ENCODE peak calls at places on chromosomes 3 and 15, in eight cellular contexts. L is germinal center; G is CD8-positive, alpha-beta T cell; M is AG04449; F is lower leg skin; Q is fibroblast of lung; I is mesothelial cell of epicardium; X is A549. A is an unnamed sample.
A peak's percentile ranks its signal among the peaks of the same experiment; 100 is the strongest.

GRCh38 chr15:76193934-76194333 is 117.3 kb downstream of the ETFA start:
- DNase-seq in G (no peak), L (no peak), I (no peak), F (no peak), Q (no peak), X (no peak), M (no peak), A (no peak)

GRCh38 chr3:123449092-123449985 is 449 bp upstream of the ADCY5 start:
- DNase-seq in I (no peak), X (peak; percentile 36), L (peak; percentile 38), G (no peak), M (no peak), F (no peak), Q (peak; percentile 22), A (peak; percentile 33)

GRCh38 chr3:13932578-13933295 is 52.9 kb upstream of the WNT7A start:
- DNase-seq in G (no peak), F (no peak), I (no peak), L (no peak), M (no peak), X (no peak), Q (no peak), A (no peak)

GRCh38 chr3:197775317-197775716 is 15.7 kb upstream of the LRCH3 start:
- DNase-seq in F (no peak), X (no peak), I (no peak), L (no peak), Q (no peak), G (no peak), M (no peak), A (no peak)

GRCh38 chr3:124032881-124033359 is 41.0 kb upstream of the ROPN1 start:
- DNase-seq in G (peak; percentile 61), X (peak; percentile 89), M (peak; percentile 17), L (peak; percentile 79), Q (peak; percentile 85), F (peak; percentile 62), I (peak; percentile 78), A (peak; percentile 88)

GRCh38 chr3:27715863-27716262 is 6.3 kb downstream of the EOMES start:
- DNase-seq in G (no peak), L (no peak), X (no peak), Q (no peak), F (no peak), I (no peak), M (no peak), A (no peak)

GRCh38 chr3:36874351-36874874 is 70.4 kb downstream of the TRANK1 start:
- DNase-seq in L (no peak), M (no peak), I (no peak), F (no peak), G (no peak), X (no peak), Q (no peak), A (no peak)

GRCh38 chr3:194840661-194841514 is 155.2 kb downstream of the FAM43A start:
- DNase-seq in G (no peak), F (no peak), I (no peak), M (no peak), Q (peak; percentile 72), L (no peak), X (peak; percentile 25), A (no peak)

GRCh38 chr15:33985751-33986150 is 17.5 kb downstream of the CHRM5 start:
- DNase-seq in Q (peak; percentile 50), L (no peak), M (no peak), F (no peak), G (no peak), I (no peak), X (no peak), A (no peak)

GRCh38 chr3:12943124-12944021 is 102.0 kb upstream of the RPL32 start:
- DNase-seq in Q (no peak), X (no peak), I (no peak), G (no peak), M (no peak), F (no peak), L (no peak), A (no peak)

GRCh38 chr3:134061401-134061800 is 31.7 kb upstream of the SLCO2A1 start:
- DNase-seq in Q (no peak), G (no peak), X (no peak), F (no peak), M (no peak), L (no peak), I (no peak), A (no peak)

GRCh38 chr15:101362986-101363566 is 68.0 kb upstream of the SNRPA1 start:
- DNase-seq in F (no peak), G (no peak), Q (no peak), I (no peak), L (no peak), M (no peak), X (no peak), A (no peak)

GRCh38 chr3:18111702-18112311 is 313.3 kb downstream of the SATB1 start:
- DNase-seq in X (no peak), Q (peak; percentile 30), L (no peak), G (no peak), I (no peak), M (no peak), F (no peak), A (no peak)

GRCh38 chr3:69781593-69781992 is 42.3 kb downstream of the MITF start:
- DNase-seq in I (no peak), G (no peak), M (no peak), F (no peak), Q (no peak), X (no peak), L (no peak), A (no peak)

GRCh38 chr3:188339410-188340295 is 185.7 kb downstream of the LPP start:
- DNase-seq in G (no peak), Q (no peak), L (no peak), F (no peak), M (no peak), I (no peak), X (no peak), A (no peak)

GRCh38 chr3:181880339-181880738 is 168.6 kb downstream of the SOX2 start:
- DNase-seq in M (no peak), X (no peak), I (no peak), Q (no peak), L (no peak), F (no peak), G (no peak), A (no peak)

GRCh38 chr15:57382222-57382621 is 5.9 kb downstream of the CGNL1 start:
- DNase-seq in L (no peak), I (no peak), M (no peak), G (no peak), Q (no peak), X (no peak), F (no peak), A (no peak)

GRCh38 chr3:65945480-65945879 is 93.2 kb downstream of the MAGI1 start:
- DNase-seq in F (no peak), Q (peak; percentile 74), G (no peak), X (no peak), M (no peak), I (no peak), L (no peak), A (no peak)

GRCh38 chr3:134369231-134369741 is 5.0 kb downstream of the AMOTL2 start:
- DNase-seq in M (no peak), I (no peak), L (no peak), Q (peak; percentile 90), X (no peak), F (no peak), G (no peak), A (no peak)

GRCh38 chr3:161251716-161252115 is 30.6 kb downstream of the NMD3 start:
- DNase-seq in Q (no peak), X (no peak), G (no peak), L (no peak), F (no peak), M (no peak), I (no peak), A (no peak)

GRCh38 chr3:38648659-38649499 is 608 bp downstream of the SCN5A start:
- DNase-seq in X (no peak), M (no peak), I (no peak), L (no peak), F (no peak), Q (no peak), G (no peak), A (no peak)

GRCh38 chr3:86547697-86548096 is 443.3 kb downstream of the VGLL3 start:
- DNase-seq in Q (no peak), M (no peak), G (no peak), L (no peak), F (no peak), X (no peak), I (no peak), A (no peak)

GRCh38 chr3:152253514-152253913 is 15.2 kb upstream of the MBNL1 start:
- DNase-seq in G (no peak), L (no peak), Q (no peak), I (no peak), F (no peak), X (no peak), M (no peak), A (no peak)

GRCh38 chr3:27596334-27596841 is 112.2 kb upstream of the SLC4A7 start:
- DNase-seq in Q (peak; percentile 85), M (no peak), L (no peak), I (no peak), X (no peak), F (no peak), G (no peak), A (no peak)

GRCh38 chr3:4824948-4825325 is 154.3 kb upstream of the BHLHE40 start:
- DNase-seq in G (no peak), F (no peak), Q (peak; percentile 91), L (no peak), I (no peak), X (peak; percentile 81), M (peak; percentile 55), A (no peak)

GRCh38 chr3:53173107-53173506 is 12.1 kb downstream of the PRKCD start:
- DNase-seq in Q (no peak), M (no peak), L (no peak), I (no peak), G (no peak), F (no peak), X (no peak), A (no peak)

A was measured in uterus.